ENCODE peak calls at places on chromosome 2, in eight cellular contexts. K, T, G, L, B, J, X and I are unnamed samples.

GRCh38 chr2:147101906-147102790 is 742.7 kb upstream of the ACVR2A start:
- DNase-seq in K (no peak), T (no peak), G (no peak), L (no peak), B (no peak), J (no peak), X (no peak), I (no peak)

GRCh38 chr2:70141754-70142589 is 48.8 kb downstream of the C2orf42 start:
- DNase-seq in K (peak), T (peak), G (peak), L (peak), B (peak), J (peak), X (no peak), I (no peak)

GRCh38 chr2:236177604-236177966 is 9.4 kb upstream of the GBX2 start:
- DNase-seq in K (peak), T (no peak), G (no peak), L (peak), B (no peak), J (peak), X (peak), I (no peak)

GRCh38 chr2:85457043-85457442 is 38.5 kb downstream of the SH2D6 start:
- DNase-seq in K (no peak), T (no peak), G (no peak), L (no peak), B (no peak), J (no peak), X (no peak), I (no peak)

GRCh38 chr2:239269173-239269865 is 131.5 kb downstream of the HDAC4 start:
- DNase-seq in K (no peak), T (no peak), G (peak), L (no peak), B (peak), J (no peak), X (no peak), I (peak)

GRCh38 chr2:235951980-235952379 is 216.2 kb downstream of the GBX2 start:
- DNase-seq in K (no peak), T (no peak), G (no peak), L (no peak), B (no peak), J (no peak), X (peak), I (no peak)

GRCh38 chr2:216690451-216691209 is 4.7 kb downstream of the IGFBP5 start:
- DNase-seq in K (no peak), T (no peak), G (peak), L (no peak), B (no peak), J (no peak), X (peak), I (no peak)

GRCh38 chr2:36963734-36964133 is 2.6 kb downstream of the STRN start:
- DNase-seq in K (no peak), T (no peak), G (no peak), L (no peak), B (no peak), J (no peak), X (no peak), I (no peak)

GRCh38 chr2:171541202-171541884 is 19.1 kb downstream of the CYBRD1 start:
- DNase-seq in K (peak), T (no peak), G (no peak), L (no peak), B (no peak), J (no peak), X (no peak), I (no peak)

GRCh38 chr2:112877423-112877822 is 33.5 kb upstream of the IL37 start:
- DNase-seq in K (no peak), T (no peak), G (no peak), L (no peak), B (no peak), J (no peak), X (no peak), I (no peak)

GRCh38 chr2:233456934-233457333 is 102.6 kb downstream of the DGKD start:
- DNase-seq in K (no peak), T (no peak), G (no peak), L (no peak), B (no peak), J (no peak), X (no peak), I (no peak)

GRCh38 chr2:19141234-19142004 is 217.0 kb downstream of the OSR1 start:
- DNase-seq in K (no peak), T (no peak), G (no peak), L (no peak), B (no peak), J (peak), X (no peak), I (no peak)

GRCh38 chr2:201891676-201892075 is 85.3 kb downstream of the CDK15 start:
- DNase-seq in K (no peak), T (no peak), G (no peak), L (no peak), B (no peak), J (no peak), X (no peak), I (no peak)

GRCh38 chr2:241064008-241064801 is 37.9 kb downstream of the MTERF4 start:
- DNase-seq in K (peak), T (peak), G (peak), L (peak), B (peak), J (peak), X (peak), I (peak)

GRCh38 chr2:102844911-102845310 is 83.1 kb downstream of the TMEM182 start:
- DNase-seq in K (no peak), T (no peak), G (no peak), L (no peak), B (no peak), J (no peak), X (no peak), I (no peak)

GRCh38 chr2:102850888-102851287 is 89.1 kb downstream of the TMEM182 start:
- DNase-seq in K (no peak), T (no peak), G (no peak), L (no peak), B (no peak), J (no peak), X (no peak), I (no peak)

GRCh38 chr2:102843759-102844443 is 82.1 kb downstream of the TMEM182 start:
- DNase-seq in K (no peak), T (no peak), G (no peak), L (no peak), B (no peak), J (no peak), X (no peak), I (no peak)

DNA sequence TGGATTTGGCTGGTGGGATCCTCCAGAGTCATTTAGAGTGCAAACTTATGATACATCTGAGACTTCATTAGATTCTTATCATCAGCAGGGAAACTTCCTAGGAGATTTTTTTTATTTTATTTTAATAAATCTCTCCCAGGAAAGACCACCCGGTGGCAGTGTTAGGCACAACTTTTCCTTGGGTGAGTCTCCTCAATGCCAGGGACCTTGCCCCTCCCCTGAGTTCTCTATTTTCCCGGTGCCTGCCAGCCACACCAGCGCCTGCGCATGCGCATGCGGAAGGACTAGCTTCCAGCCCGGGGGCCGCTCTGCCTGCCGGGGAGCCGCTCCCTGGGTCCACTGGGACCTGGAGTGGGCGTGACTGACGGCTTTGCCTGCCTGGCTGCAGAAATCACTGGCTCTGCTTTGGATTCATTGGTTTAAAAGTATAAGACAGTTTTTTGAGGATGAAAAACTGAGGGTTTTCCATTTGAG is 86.6 kb downstream of the TMEM182 start:
- DNase-seq in K (peak), T (peak), G (no peak), L (no peak), B (peak), J (peak), X (peak), I (no peak)
- H3K4me3 ChIP-seq in K (peak), T (peak), G (peak), L (no peak), B (peak), J (no peak), X (no peak), I (no peak)

DNA sequence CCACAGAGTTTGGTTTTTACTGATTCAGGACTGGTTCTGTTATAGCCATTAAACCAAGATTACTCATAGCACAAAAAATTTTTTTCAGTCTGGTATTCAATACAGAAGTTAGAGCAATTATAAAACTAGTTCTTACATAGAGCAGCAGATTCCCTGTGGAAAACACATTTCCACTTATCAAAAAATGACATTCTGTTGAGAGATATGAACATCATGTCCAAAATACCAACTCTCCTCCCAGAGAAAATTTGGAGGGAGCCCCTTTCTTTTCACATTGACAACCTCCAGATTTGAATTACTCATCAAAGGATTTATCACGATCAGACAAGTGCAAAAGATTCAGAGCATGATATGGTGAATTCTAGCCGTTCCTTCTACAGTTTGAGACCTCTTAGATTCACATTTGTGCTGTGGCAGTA is 126.8 kb upstream of the SERPINE2 start:
- DNase-seq in K (no peak), T (no peak), G (no peak), L (no peak), B (no peak), J (no peak), X (no peak), I (no peak)
- TF ChIP-seq POLR2AphosphoS5 in K (no peak), T (no peak), G (no peak), L (no peak), B (no peak), J (no peak), X (no peak), I (no peak)

GRCh38 chr2:28089486-28089885 is 199.0 kb downstream of the BABAM2 start:
- DNase-seq in K (no peak), T (no peak), G (no peak), L (no peak), B (no peak), J (no peak), X (no peak), I (no peak)
- H3K4me3 ChIP-seq in K (no peak), T (no peak), G (no peak), L (no peak), B (no peak), J (no peak), X (no peak), I (no peak)

DNA sequence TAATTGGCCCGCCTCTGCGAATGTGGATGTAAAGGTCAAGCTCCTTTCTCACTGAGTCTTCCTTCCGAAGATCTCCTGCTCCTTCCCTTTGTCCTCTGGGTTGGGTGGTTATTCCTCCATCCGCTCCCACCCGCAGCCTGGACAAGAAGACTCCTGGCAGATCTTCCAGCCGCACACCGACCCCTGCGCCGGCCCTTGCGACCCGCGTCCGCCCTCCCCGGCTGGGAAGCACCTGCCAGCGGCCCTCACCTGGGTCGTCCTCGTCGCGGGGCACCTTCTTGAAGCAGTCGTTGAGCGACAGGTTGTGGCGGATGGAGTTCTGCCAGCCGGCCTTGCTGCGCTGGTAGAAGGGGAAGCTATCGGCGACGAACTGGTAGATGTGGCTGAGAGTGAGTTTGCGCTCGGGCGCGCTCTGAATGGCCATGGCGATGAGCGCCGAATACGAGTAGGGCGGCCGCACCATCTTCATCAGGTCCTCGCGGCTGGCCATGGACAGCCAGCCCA is 794 bp downstream of the FOXI3 start:
- DNase-seq in K (peak), T (no peak), G (no peak), L (no peak), B (no peak), J (no peak), X (peak), I (peak)
- TF ChIP-seq POLR2AphosphoS5 in K (no peak), T (no peak), G (no peak), L (no peak), B (no peak), J (no peak), X (no peak), I (no peak)

GRCh38 chr2:165572155-165572554 is 102.7 kb downstream of the CSRNP3 start:
- DNase-seq in K (no peak), T (no peak), G (no peak), L (no peak), B (no peak), J (no peak), X (no peak), I (no peak)

GRCh38 chr2:165582409-165582808 is 112.9 kb downstream of the CSRNP3 start:
- DNase-seq in K (no peak), T (peak), G (no peak), L (no peak), B (no peak), J (no peak), X (no peak), I (no peak)

GRCh38 chr2:165573534-165574461 is 104.3 kb downstream of the CSRNP3 start:
- DNase-seq in K (peak), T (peak), G (peak), L (no peak), B (peak), J (peak), X (no peak), I (no peak)

GRCh38 chr2:165571477-165571876 is 102.0 kb downstream of the CSRNP3 start:
- DNase-seq in K (no peak), T (no peak), G (no peak), L (no peak), B (no peak), J (no peak), X (no peak), I (no peak)

GRCh38 chr2:165576409-165576808 is 106.9 kb downstream of the CSRNP3 start:
- DNase-seq in K (no peak), T (no peak), G (no peak), L (no peak), B (no peak), J (no peak), X (no peak), I (no peak)
- H3K4me3 ChIP-seq in K (no peak), T (no peak), G (no peak), L (no peak), B (no peak), J (no peak), X (no peak), I (no peak)

DNA sequence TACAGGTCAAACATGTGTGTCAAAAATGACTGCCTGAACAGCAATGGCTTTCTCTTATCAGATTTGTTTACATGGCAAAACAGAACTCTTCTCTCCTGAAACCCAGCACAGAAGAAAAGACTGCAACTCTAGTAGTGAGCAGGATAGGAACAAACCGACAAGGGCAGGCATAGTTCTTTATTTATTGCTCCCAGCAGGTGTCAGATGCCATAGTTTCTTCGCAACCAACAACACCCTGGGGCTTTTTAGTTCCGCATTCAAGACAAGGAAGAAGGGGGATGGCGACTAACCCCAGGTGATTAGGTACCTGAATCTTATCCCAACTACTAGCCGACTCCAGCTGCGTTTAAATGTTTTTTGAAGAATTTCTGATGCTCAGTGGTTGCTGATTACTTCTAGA is 367.5 kb upstream of the FIGN start:
- DNase-seq in K (peak), T (no peak), G (no peak), L (no peak), B (no peak), J (no peak), X (no peak), I (no peak)
- TF ChIP-seq POLR2AphosphoS5 in K (no peak), T (no peak), G (no peak), L (no peak), B (no peak), J (no peak), X (no peak), I (no peak)

DNA sequence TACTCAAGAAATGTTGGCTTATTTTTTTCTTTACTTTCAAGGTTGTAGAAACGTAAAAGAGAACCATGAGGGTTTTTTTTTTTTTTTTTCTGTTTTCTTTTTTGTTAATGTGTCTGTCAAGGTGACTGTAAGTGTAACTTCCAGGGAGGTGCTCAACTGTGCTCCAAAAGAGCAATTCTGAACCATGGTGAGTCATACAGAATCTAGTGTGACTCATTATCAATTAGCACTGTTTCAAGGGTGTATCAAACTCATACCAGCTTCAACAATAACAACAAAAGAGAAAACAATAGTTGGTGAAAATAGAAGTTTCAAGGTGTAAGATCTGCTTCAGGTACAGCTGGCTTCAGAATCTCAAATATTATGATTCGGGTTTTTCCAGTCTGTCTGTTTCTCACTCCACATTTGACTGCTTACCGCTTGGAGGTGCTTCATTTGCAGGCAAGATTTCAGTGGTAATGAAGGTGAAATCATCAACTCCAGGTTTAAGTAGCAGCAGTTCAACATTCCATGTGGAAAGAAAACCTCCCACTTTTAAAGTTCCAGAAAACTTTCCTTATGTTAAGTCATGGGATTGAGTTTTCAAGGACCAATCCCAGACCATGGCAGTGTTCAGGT is 850.6 kb downstream of the CNTNAP5 start:
- DNase-seq in K (no peak), T (no peak), G (no peak), L (no peak), B (no peak), J (no peak), X (no peak), I (no peak)
- H3K4me3 ChIP-seq in K (no peak), T (no peak), G (no peak), L (no peak), B (no peak), J (no peak), X (no peak), I (no peak)

GRCh38 chr2:181892795-181893435 is 1.4 kb downstream of the ITPRID2 start:
- DNase-seq in K (no peak), T (no peak), G (no peak), L (peak), B (no peak), J (peak), X (no peak), I (no peak)
- TF ChIP-seq POLR2AphosphoS5 in K (no peak), T (no peak), G (no peak), L (no peak), B (no peak), J (no peak), X (peak), I (no peak)

GRCh38 chr2:9206991-9207640 is 504 bp downstream of the ASAP2 start:
- DNase-seq in K (peak), T (no peak), G (no peak), L (no peak), B (no peak), J (peak), X (no peak), I (no peak)
- H3K4me3 ChIP-seq in K (peak), T (peak), G (peak), L (peak), B (peak), J (peak), X (peak), I (peak)